ENCODE peak calls at places on chromosomes 5 and 9, in five cellular contexts. G, Q, P, E and N are unnamed samples. For H3K9me3 and H3K4me1, the result is how much of the 10 kb centered on the place peaks cover.

GRCh38 chr9:33850267-33850629 is 33.3 kb downstream of the UBE2R2 start:
- DNase-seq in G (no peak), Q (no peak), P (no peak), E (no peak), N (no peak)

GRCh38 chr5:84436866-84437265 is 52.2 kb upstream of the EDIL3 start:
- DNase-seq in G (no peak), Q (peak), P (no peak), E (peak), N (no peak)

GRCh38 chr5:111792659-111793058 is 35.7 kb upstream of the NREP start:
- DNase-seq in G (no peak), Q (peak), P (no peak), E (peak), N (no peak)

GRCh38 chr5:16797949-16798348 is 138.1 kb downstream of the MYO10 start:
- DNase-seq in G (no peak), Q (peak), P (no peak), E (no peak), N (no peak)

GRCh38 chr5:153987310-153987709 is 51.4 kb downstream of the FAM114A2 start:
- DNase-seq in G (no peak), Q (no peak), P (no peak), E (peak), N (no peak)

GRCh38 chr5:132877938-132878337 is 4.5 kb downstream of the LEAP2 start:
- DNase-seq in G (no peak), Q (peak), P (no peak), E (peak), N (no peak)

GRCh38 chr5:7047862-7048261 is 334.6 kb downstream of the TENT4A start:
- DNase-seq in G (no peak), Q (no peak), P (no peak), E (no peak), N (no peak)

GRCh38 chr9:127931092-127931881 is 710 bp upstream of the PIP5KL1 start:
- DNase-seq in G (no peak), Q (peak), P (no peak), E (peak), N (peak)

GRCh38 chr9:95507456-95508241 is 9.1 kb downstream of the PTCH1 start:
- DNase-seq in G (no peak), Q (peak), P (no peak), E (peak), N (peak)

GRCh38 chr5:69007086-69007672 is 86.6 kb upstream of the SLC30A5 start:
- DNase-seq in G (no peak), Q (no peak), P (no peak), E (no peak), N (no peak)

GRCh38 chr5:54520940-54521339 is 3.4 kb downstream of the SNX18 start:
- DNase-seq in G (no peak), Q (peak), P (no peak), E (no peak), N (no peak)

GRCh38 chr9:20838218-20838617 is 154.2 kb downstream of the FOCAD start:
- DNase-seq in G (no peak), Q (peak), P (no peak), E (no peak), N (peak)

GRCh38 chr5:91225848-91226686 is 157.1 kb downstream of the ARRDC3 start:
- DNase-seq in G (no peak), Q (peak), P (peak), E (peak), N (peak)

GRCh38 chr9:16752615-16753014 is 117.9 kb downstream of the BNC2 start:
- DNase-seq in G (no peak), Q (no peak), P (no peak), E (no peak), N (no peak)

GRCh38 chr5:13946111-13946510 is 1.6 kb upstream of the DNAH5 start:
- DNase-seq in G (no peak), Q (peak), P (no peak), E (peak), N (no peak)

GRCh38 chr9:123544007-123544827 is 188.2 kb downstream of the CRB2 start:
- DNase-seq in G (no peak), Q (peak), P (peak), E (peak), N (peak)

GRCh38 chr5:43658499-43658898 is 55.5 kb downstream of the NNT start:
- DNase-seq in G (no peak), Q (peak), P (no peak), E (peak), N (no peak)

GRCh38 chr5:40841068-40841805 is at the start of gene CARD6:
- DNase-seq in G (no peak), Q (no peak), P (no peak), E (peak), N (no peak)

GRCh38 chr9:132163876-132164603 is 2.2 kb downstream of the NTNG2 start:
- DNase-seq in G (no peak), Q (no peak), P (no peak), E (no peak), N (no peak)

GRCh38 chr9:4359016-4359415 is 59.1 kb upstream of the GLIS3 start:
- DNase-seq in G (no peak), Q (no peak), P (no peak), E (no peak), N (no peak)

GRCh38 chr9:4297795-4298254 is 2.0 kb downstream of the GLIS3 start:
- DNase-seq in G (peak), Q (peak), P (peak), E (peak), N (peak)

GRCh38 chr9:7105095-7105494 is 347.3 kb downstream of the KDM4C start:
- DNase-seq in G (no peak), Q (no peak), P (no peak), E (no peak), N (no peak)

GRCh38 chr9:105282870-105283621 is 38.6 kb downstream of the SLC44A1 start:
- DNase-seq in G (no peak), Q (no peak), P (no peak), E (no peak), N (no peak)

GRCh38 chr5:181221792-181222629 is 1.1 kb upstream of the TRIM41 start:
- DNase-seq in G (peak), Q (peak), P (peak), E (peak), N (peak)

GRCh38 chr9:93343663-93344062 is 107.8 kb upstream of the FAM120A start:
- DNase-seq in G (no peak), Q (no peak), P (no peak), E (no peak), N (no peak)

GRCh38 chr5:88888291-88888690 is 5.3 kb upstream of the MEF2C start:
- DNase-seq in G (no peak), Q (no peak), P (no peak), E (no peak), N (no peak)
- H3K4me3 ChIP-seq in G (peak), Q (no peak), P (no peak), E (no peak), N (no peak)

GRCh38 chr9:61673247-61673646 is 483.4 kb downstream of the SPATA31A7 start:
- DNase-seq in G (no peak), Q (no peak), P (no peak), E (no peak), N (no peak)

GRCh38 chr9:61668846-61669245 is 479.0 kb downstream of the SPATA31A7 start:
- DNase-seq in G (no peak), Q (no peak), P (no peak), E (no peak), N (no peak)

GRCh38 chr9:61669352-61669751 is 479.5 kb downstream of the SPATA31A7 start:
- DNase-seq in G (no peak), Q (no peak), P (no peak), E (no peak), N (no peak)

GRCh38 chr9:61671276-61671973 is 481.6 kb downstream of the SPATA31A7 start:
- DNase-seq in G (no peak), Q (no peak), P (no peak), E (no peak), N (no peak)

DNA sequence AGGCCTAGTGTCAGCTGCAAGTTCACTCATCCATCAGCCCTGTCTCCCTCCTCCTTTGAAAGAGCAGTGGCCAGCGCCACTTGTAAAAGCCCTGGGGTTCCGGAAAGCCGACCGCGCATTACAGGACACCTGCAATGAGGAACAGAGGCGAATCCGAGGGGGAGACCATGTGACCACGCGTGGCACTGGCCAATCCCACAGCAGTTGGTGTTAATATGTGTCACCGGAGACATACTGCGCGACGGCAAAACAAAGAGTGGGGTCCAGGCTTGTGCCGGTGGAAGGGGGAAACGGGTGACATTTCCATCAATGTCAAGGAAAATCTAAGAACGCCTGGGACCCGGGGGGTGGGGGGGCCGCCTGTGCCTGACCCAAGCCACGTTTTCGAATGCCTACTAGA is 480.8 kb downstream of the SPATA31A7 start:
- DNase-seq in G (no peak), Q (no peak), P (no peak), E (no peak), N (no peak)
- H3K9me3 ChIP-seq in G (under half), Q (under half), P (under half), E (under half), N (under half)

GRCh38 chr5:81239613-81240012 is 6.5 kb downstream of the CKMT2 start:
- DNase-seq in G (no peak), Q (no peak), P (no peak), E (no peak), N (no peak)
- H3K4me1 ChIP-seq in G (under half), Q (under half), P (under half), E (under half), N (under half)

GRCh38 chr5:2007437-2007905 is 124.7 kb upstream of the IRX4 start:
- DNase-seq in G (no peak), Q (no peak), P (no peak), E (no peak), N (no peak)
- H3K4me3 ChIP-seq in G (no peak), Q (no peak), P (no peak), E (no peak), N (no peak)

DNA sequence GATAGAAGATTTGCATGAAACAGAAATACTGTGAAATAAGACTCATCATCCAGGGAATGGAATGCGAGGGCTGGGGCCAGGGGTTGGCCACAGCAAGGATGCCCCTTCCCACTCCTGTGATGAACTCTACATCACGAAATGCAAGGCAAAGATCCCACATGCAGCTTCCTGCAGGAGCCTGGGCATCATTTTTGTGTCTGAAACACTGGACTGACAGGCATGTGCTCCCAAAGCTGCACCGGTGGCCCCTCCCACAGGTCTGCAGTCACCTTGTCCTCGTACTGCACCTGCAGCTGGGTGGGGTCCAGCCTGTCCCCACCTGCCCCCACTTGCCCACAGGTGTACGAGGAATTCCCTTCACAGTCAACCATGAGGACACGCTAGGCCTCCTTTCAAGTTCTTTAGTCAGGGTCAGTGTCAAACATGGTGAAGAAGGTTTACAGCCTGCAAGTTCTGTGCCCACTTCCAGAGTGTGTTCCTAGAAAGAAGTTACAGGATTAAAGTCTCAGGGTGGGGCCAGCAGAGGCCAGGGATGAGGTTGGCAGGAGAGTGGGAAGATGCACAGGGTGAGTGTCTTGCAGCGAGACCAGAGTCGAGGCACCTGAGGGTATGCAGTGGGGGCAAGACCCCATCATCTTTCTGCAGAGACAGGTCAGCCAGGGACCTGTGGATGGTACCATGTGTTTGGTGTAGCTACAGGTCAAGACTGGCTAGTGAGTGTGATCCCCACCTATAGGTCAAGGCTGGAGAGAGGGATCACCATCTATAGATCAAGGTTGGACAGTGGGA is 155.0 kb upstream of the IRX2 start:
- DNase-seq in G (no peak), Q (no peak), P (no peak), E (no peak), N (no peak)
- H3K9me3 ChIP-seq in G (under half), Q (under half), P (under half), E (under half), N (under half)

GRCh38 chr9:72412483-72413040 is 47.6 kb upstream of the ZFAND5 start:
- DNase-seq in G (no peak), Q (no peak), P (no peak), E (no peak), N (peak)

GRCh38 chr9:72410214-72410613 is 45.2 kb upstream of the ZFAND5 start:
- DNase-seq in G (no peak), Q (no peak), P (no peak), E (no peak), N (no peak)

GRCh38 chr9:72415163-72415562 is 50.2 kb upstream of the ZFAND5 start:
- DNase-seq in G (no peak), Q (no peak), P (no peak), E (no peak), N (no peak)

DNA sequence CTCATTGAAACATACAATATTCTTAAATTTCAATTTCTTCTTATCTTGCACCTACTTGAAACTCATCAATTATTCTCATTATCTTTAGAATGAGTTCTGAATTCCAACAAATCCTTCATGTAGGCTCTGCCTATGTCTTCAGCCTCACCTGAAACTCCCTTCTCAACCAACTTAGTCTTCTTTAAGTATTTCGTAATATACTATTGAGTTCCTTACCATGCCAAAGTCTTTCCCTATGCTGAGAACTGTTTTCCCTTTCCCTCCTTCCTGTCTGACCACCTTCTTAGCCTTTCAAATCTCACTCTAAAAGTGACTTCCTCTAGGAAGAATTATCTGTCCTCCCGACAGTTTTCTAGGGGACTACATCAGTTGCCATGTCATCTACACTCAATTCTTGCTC is 50.9 kb upstream of the ZFAND5 start:
- DNase-seq in G (no peak), Q (no peak), P (no peak), E (no peak), N (no peak)
- H3K4me1 ChIP-seq in G (under half), Q (under half), P (under half), E (under half), N (under half)

GRCh38 chr5:179906795-179907569 is 715 bp downstream of the TBC1D9B start:
- DNase-seq in G (no peak), Q (peak), P (no peak), E (peak), N (peak)

GRCh38 chr5:179904463-179905143 is 3.1 kb downstream of the TBC1D9B start:
- DNase-seq in G (no peak), Q (no peak), P (no peak), E (no peak), N (no peak)

GRCh38 chr5:179905144-179905526 is 2.6 kb downstream of the TBC1D9B start:
- DNase-seq in G (no peak), Q (no peak), P (no peak), E (no peak), N (no peak)

GRCh38 chr5:179907570-179908324 is at the start of gene TBC1D9B:
- DNase-seq in G (no peak), Q (peak), P (no peak), E (peak), N (peak)

DNA sequence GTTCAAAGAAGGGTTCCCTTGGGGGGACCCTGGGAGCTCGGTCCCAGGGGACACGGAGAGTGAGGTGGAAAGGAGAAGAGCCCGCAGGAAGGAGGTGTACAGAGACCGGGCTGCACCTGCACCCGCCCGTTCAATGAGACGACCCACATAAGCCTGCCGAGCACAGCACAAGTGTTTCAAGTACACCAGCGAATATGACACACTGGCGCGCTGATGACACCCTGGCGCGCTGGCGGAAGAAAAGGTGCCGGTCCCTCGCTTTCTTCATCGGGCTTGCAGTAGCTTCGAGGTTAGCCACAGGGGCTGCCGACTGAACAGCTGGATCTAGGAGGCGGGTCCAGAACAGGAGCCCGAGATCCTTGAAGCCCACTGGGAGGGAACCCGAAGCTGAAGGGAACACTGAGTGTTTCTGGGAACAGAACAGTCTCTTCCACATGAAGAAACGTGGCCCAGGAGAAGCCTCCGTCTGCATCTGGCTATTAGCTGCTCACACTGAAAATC is 1.4 kb downstream of the TBC1D9B start:
- DNase-seq in G (no peak), Q (no peak), P (no peak), E (no peak), N (no peak)
- H3K4me3 ChIP-seq in G (peak), Q (peak), P (no peak), E (peak), N (peak)